ENCODE peak calls at places on chromosomes 12 and 14, in five cellular contexts. Z, I, N, F and L are unnamed samples.

GRCh38 chr14:95432152-95433093 is 84.0 kb downstream of the SYNE3 start:
- DNase-seq in F (peak; percentile 88), N (no peak), I (no peak), Z (peak; percentile 20), L (no peak)

GRCh38 chr12:6341439-6342139 is at the start of gene TNFRSF1A:
- DNase-seq in I (no peak), N (peak; percentile 54), Z (no peak), F (peak; percentile 80), L (no peak)

GRCh38 chr12:88720785-88721650 is 140.7 kb upstream of the KITLG start:
- DNase-seq in Z (no peak), I (no peak), F (no peak), N (no peak), L (no peak)

GRCh38 chr12:5201554-5202243 is 158.0 kb downstream of the KCNA5 start:
- DNase-seq in Z (peak; percentile 27), I (no peak), N (no peak), F (no peak), L (no peak)

GRCh38 chr14:55336161-55336560 is 64.9 kb downstream of the FBXO34 start:
- DNase-seq in Z (peak; percentile 13), N (peak; percentile 48), I (no peak), F (no peak), L (no peak)

GRCh38 chr12:67630373-67631088 is 18.0 kb upstream of the DYRK2 start:
- DNase-seq in Z (peak; percentile 10), F (no peak), I (no peak), N (peak; percentile 91), L (no peak)

GRCh38 chr12:83575326-83575725 is 888.6 kb downstream of the TMTC2 start:
- DNase-seq in F (no peak), Z (no peak), I (no peak), N (no peak), L (no peak)

GRCh38 chr12:95336387-95337067 is 118.9 kb downstream of the VEZT start:
- DNase-seq in Z (peak; percentile 93), N (no peak), F (peak; percentile 88), I (no peak), L (no peak)

GRCh38 chr12:124510301-124510970 is 57.0 kb downstream of the NCOR2 start:
- DNase-seq in F (no peak), N (peak; percentile 25), Z (peak; percentile 20), I (no peak), L (no peak)

GRCh38 chr14:75459099-75459741 is 31.4 kb downstream of the JDP2 start:
- DNase-seq in I (no peak), F (peak; percentile 92), N (peak; percentile 45), Z (no peak), L (no peak)

GRCh38 chr12:128969480-128970055 is 116.3 kb downstream of the GLT1D1 start:
- DNase-seq in N (peak; percentile 20), I (no peak), Z (peak; percentile 95), F (peak; percentile 72), L (no peak)